ENCODE peak calls at places on chromosome 15, in six cellular contexts. K is H9, E is IMR-90, I is neuronal stem cell, M is mesenchymal stem cell, Y is H1. R is an unnamed sample.

GRCh38 chr15:92751528-92751927 is 96.0 kb upstream of the FAM174B start:
- DNase-seq in K (no peak), E (no peak), I (no peak), M (no peak), Y (no peak), R (peak; percentile 91)

GRCh38 chr15:95826831-95827230 is 503.7 kb upstream of the NR2F2 start:
- DNase-seq in K (no peak), E (no peak), I (no peak), M (no peak), Y (no peak), R (peak; percentile 41)

GRCh38 chr15:84833447-84833846 is 16.3 kb downstream of the ALPK3 start:
- DNase-seq in K (no peak), E (peak; percentile 78), I (no peak), M (peak; percentile 69), Y (no peak), R (no peak)

GRCh38 chr15:29570931-29571727 is 251.1 kb downstream of the TJP1 start:
- DNase-seq in K (peak; percentile 69), E (no peak), I (peak; percentile 59), M (peak; percentile 11), Y (no peak), R (peak; percentile 4)

GRCh38 chr15:78638658-78639314 is 2.2 kb downstream of the CHRNB4 start:
- DNase-seq in K (peak; percentile 82), E (peak; percentile 19), I (peak; percentile 77), M (peak; percentile 60), Y (peak; percentile 34), R (peak; percentile 71)

GRCh38 chr15:26729030-26729429 is 43.8 kb downstream of the GABRB3 start:
- DNase-seq in K (no peak), E (no peak), I (no peak), M (no peak), Y (no peak), R (no peak)

GRCh38 chr15:26179906-26180305 is 316.8 kb upstream of the ATP10A start:
- DNase-seq in K (peak; percentile 91), E (no peak), I (peak; percentile 17), M (no peak), Y (peak; percentile 79), R (no peak)

GRCh38 chr15:59539799-59540198 is 71.8 kb upstream of the GCNT3 start:
- DNase-seq in K (no peak), E (no peak), I (no peak), M (no peak), Y (no peak), R (no peak)

GRCh38 chr15:38069001-38069400 is 134.6 kb downstream of the TMCO5A start:
- DNase-seq in K (no peak), E (peak; percentile 85), I (no peak), M (peak; percentile 84), Y (no peak), R (peak; percentile 55)

GRCh38 chr15:71651750-71652186 is 158.6 kb upstream of the NR2E3 start:
- DNase-seq in K (peak; percentile 69), E (peak; percentile 86), I (peak; percentile 9), M (peak; percentile 54), Y (no peak), R (peak; percentile 60)

GRCh38 chr15:91265431-91265940 is 165.4 kb downstream of the SV2B start:
- DNase-seq in K (no peak), E (no peak), I (no peak), M (no peak), Y (no peak), R (no peak)

GRCh38 chr15:78206326-78207109 is 27.8 kb downstream of the ACSBG1 start:
- DNase-seq in K (no peak), E (peak; percentile 14), I (no peak), M (no peak), Y (no peak), R (no peak)

GRCh38 chr15:99015677-99016568 is 8.3 kb upstream of the PGPEP1L start:
- DNase-seq in K (peak; percentile 55), E (no peak), I (peak; percentile 24), M (peak; percentile 17), Y (no peak), R (peak; percentile 56)

GRCh38 chr15:73957785-73958184 is 31.5 kb downstream of the LOXL1 start:
- DNase-seq in K (no peak), E (no peak), I (no peak), M (no peak), Y (no peak), R (no peak)

GRCh38 chr15:29570121-29570930 is 251.9 kb downstream of the TJP1 start:
- DNase-seq in K (no peak), E (no peak), I (peak; percentile 41), M (peak; percentile 5), Y (no peak), R (peak; percentile 53)

GRCh38 chr15:96177279-96177678 is 153.2 kb upstream of the NR2F2 start:
- DNase-seq in K (no peak), E (no peak), I (no peak), M (no peak), Y (no peak), R (no peak)

GRCh38 chr15:70259030-70259424 is 161.3 kb upstream of the TLE3 start:
- DNase-seq in K (no peak), E (peak; percentile 62), I (no peak), M (peak; percentile 78), Y (no peak), R (peak; percentile 72)

GRCh38 chr15:60479361-60479684 is 381 bp upstream of the ICE2 start:
- DNase-seq in K (no peak), E (no peak), I (no peak), M (no peak), Y (no peak), R (no peak)

GRCh38 chr15:73838795-73839565 is 34.4 kb upstream of the TBC1D21 start:
- DNase-seq in K (no peak), E (no peak), I (no peak), M (no peak), Y (no peak), R (no peak)

GRCh38 chr15:63274427-63274826 is 3.0 kb upstream of the APH1B start:
- DNase-seq in K (peak; percentile 64), E (no peak), I (no peak), M (no peak), Y (no peak), R (no peak)

GRCh38 chr15:50933353-50933752 is 24.9 kb downstream of the AP4E1 start:
- DNase-seq in K (no peak), E (no peak), I (no peak), M (no peak), Y (no peak), R (no peak)
- H3K14ac ChIP-seq in K (no peak overlapping the region), E (no peak overlapping the region), I (no peak overlapping the region), M (no peak overlapping the region), Y (no peak overlapping the region), R (no peak overlapping the region)

DNA sequence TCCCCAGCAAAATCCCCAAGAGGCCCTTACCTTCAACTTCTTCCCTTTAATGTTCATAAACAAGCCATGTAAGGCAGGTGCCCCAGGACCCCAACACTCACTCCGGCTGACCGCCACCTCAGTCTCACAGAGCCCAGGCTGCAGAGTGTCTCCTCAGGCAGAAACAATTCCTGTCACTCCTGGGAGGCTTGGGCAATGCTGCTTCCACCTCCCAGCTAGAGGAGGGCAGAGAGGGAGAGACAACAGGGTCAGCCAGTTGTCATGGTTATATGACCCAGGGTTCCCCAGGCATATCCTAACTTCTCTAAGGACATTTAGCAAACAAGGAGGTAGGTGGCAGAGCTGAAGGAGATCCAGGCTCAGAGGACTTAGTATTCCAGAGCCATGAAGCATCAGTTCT is at the start of gene PLIN1:
- DNase-seq in K (no peak), E (no peak), I (no peak), M (no peak), Y (no peak), R (no peak)
- H3K4me2 ChIP-seq in K (no peak within 1 kb of the TSS), E (no peak within 1 kb of the TSS), I (no peak within 1 kb of the TSS), M (no peak within 1 kb of the TSS), Y (no peak within 1 kb of the TSS), R (no peak within 1 kb of the TSS)

DNA sequence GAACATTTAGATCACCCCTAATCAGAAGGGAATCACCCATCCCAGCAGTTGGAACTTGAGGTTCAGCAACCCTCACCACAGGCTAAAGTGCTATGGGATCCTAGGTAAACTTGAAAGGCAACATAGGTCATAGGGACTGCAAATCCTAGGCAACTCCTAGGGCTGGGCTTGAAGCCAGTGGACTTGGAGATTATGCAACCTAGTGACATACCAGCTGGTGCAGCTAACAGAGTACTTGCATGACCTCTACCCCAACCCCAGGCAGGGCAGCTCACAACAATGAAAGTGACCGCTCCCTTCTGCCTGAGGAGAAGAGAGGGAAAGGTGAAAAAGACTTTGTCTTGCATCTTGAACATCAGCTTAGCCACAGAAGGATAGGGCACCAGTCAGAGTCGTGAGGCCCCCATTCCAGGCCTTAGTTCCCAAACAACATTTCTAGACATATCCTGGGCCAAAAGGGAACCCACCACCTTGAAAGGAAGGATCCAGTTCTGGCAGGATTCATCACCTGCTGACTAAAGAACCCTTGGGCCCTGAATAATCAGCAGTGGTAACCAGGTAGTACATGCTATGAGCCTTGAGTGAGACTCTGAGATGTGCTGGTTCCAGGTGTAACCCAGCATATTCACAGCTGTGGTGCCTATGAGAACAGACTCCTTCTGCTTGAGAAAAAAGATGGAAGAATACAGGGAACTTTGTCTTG is 37.6 kb upstream of the FBN1 start:
- DNase-seq in K (no peak), E (peak; percentile 70), I (no peak), M (peak; percentile 78), Y (no peak), R (peak; percentile 94)
- H3K9ac ChIP-seq in K (no peak overlapping the region), E (no peak overlapping the region), I (no peak overlapping the region), M (no peak overlapping the region), Y (no peak overlapping the region), R (no peak overlapping the region)

GRCh38 chr15:52146261-52146660 is 33.7 kb upstream of the BCL2L10 start:
- DNase-seq in K (no peak), E (no peak), I (no peak), M (no peak), Y (no peak), R (no peak)
- H3K14ac ChIP-seq in K (no peak overlapping the region), E (no peak overlapping the region), I (no peak overlapping the region), M (no peak overlapping the region), Y (no peak overlapping the region), R (no peak overlapping the region)

DNA sequence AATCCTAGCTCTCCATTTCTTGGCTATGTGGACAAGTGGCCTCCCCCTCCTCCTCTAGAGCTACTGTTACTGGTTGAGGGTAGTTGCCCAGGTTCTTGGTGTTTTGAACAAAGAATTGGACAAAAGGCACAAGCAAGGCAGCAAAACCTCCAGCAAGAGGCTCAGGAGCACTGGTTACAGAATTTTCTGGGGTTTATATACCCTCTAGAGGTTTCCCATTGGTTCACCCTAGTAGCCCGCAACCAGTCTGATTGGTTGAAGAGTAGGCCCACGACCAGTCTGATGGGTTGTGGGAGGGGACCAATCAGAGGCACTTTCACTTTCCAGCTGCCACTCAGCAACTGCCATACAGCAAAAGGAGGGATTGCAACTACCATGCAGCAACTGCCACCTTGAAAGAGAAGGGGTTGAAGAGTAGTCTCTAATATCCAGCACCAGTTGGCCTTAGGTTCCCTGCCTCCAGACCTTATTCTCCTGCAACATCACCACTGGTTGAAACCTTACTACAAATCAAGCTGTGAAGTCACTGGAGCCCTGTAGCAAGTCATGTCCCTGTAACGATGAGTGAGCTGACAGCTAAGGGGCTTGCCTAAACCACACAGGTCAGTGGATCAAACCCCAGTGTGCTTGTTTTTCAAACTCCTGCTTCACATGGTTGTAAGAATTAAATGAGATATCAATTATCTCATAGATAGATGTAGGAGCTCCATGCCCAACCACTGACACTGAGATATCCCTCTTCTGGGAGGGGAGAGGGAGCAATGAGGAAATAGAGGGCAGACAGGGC is 2.9 kb upstream of the C15orf39 start:
- DNase-seq in K (peak; percentile 80), E (peak; percentile 49), I (no peak), M (peak; percentile 55), Y (no peak), R (no peak)
- H3K4me2 ChIP-seq in K (peak overlapping the region; percentile 35), E (peak overlapping the region; percentile 25), I (no peak overlapping the region), M (no peak overlapping the region), Y (no peak overlapping the region), R (no peak overlapping the region)